ENCODE peak calls at places on chromosomes 16 and 17, in nine cellular contexts. R is fibroblast of lung, F is mucosa of descending colon, T is breast epithelium, L is stomach, B is heart left ventricle, S is thoracic aorta, U is ovary, N is prostate gland. H is an unnamed sample.

GRCh38 chr16:66652661-66653060 is 43.9 kb downstream of the CMTM4 start:
- DNase-seq in R (no peak), F (no peak), T (no peak), L (no peak), B (no peak), S (no peak), U (no peak), N (no peak), H (no peak)

GRCh38 chr17:42484304-42484703 is 25.6 kb downstream of the ATP6V0A1 start:
- DNase-seq in R (no peak), F (no peak), T (no peak), L (no peak), B (no peak), S (no peak), U (no peak), N (no peak), H (no peak)

GRCh38 chr17:49523706-49524472 is 28.8 kb downstream of the NGFR start:
- DNase-seq in R (no peak), F (no peak), T (peak; percentile 72), L (peak; percentile 79), B (no peak), S (no peak), U (no peak), N (peak; percentile 89), H (no peak)

GRCh38 chr17:193841-194806 is 12.7 kb upstream of the DOC2B start:
- DNase-seq in R (no peak), F (no peak), T (no peak), L (no peak), B (no peak), S (no peak), U (peak; percentile 52), N (no peak), H (no peak)

GRCh38 chr17:44655983-44656700 is at the start of gene MEIOC:
- DNase-seq in R (no peak), F (peak; percentile 19), T (no peak), L (no peak), B (no peak), S (no peak), U (no peak), N (no peak), H (no peak)

GRCh38 chr16:66166451-66166850 is 200.0 kb upstream of the CDH5 start:
- DNase-seq in R (peak; percentile 17), F (no peak), T (no peak), L (no peak), B (no peak), S (no peak), U (no peak), N (no peak), H (no peak)

GRCh38 chr16:85300451-85300968 is 188.2 kb upstream of the CIBAR2 start:
- DNase-seq in R (no peak), F (no peak), T (no peak), L (no peak), B (no peak), S (no peak), U (no peak), N (no peak), H (no peak)

GRCh38 chr16:11181889-11182279 is 74.1 kb downstream of the SOCS1 start:
- DNase-seq in R (peak; percentile 34), F (no peak), T (no peak), L (no peak), B (no peak), S (no peak), U (no peak), N (no peak), H (no peak)

GRCh38 chr17:31509095-31509804 is 117.8 kb downstream of the RAB11FIP4 start:
- DNase-seq in R (no peak), F (peak; percentile 20), T (no peak), L (no peak), B (no peak), S (no peak), U (no peak), N (no peak), H (no peak)

GRCh38 chr17:28041844-28042656 is 427 bp upstream of the NLK start:
- DNase-seq in R (no peak), F (no peak), T (no peak), L (no peak), B (no peak), S (no peak), U (no peak), N (no peak), H (no peak)

GRCh38 chr17:69870091-69870530 is 204.9 kb upstream of the KCNJ16 start:
- DNase-seq in R (no peak), F (no peak), T (no peak), L (no peak), B (no peak), S (no peak), U (no peak), N (no peak), H (peak; percentile 95)

GRCh38 chr17:44219636-44220210 is at the start of gene UBTF:
- DNase-seq in R (peak; percentile 61), F (peak; percentile 79), T (peak; percentile 56), L (peak; percentile 62), B (peak; percentile 84), S (no peak), U (peak; percentile 82), N (peak; percentile 59), H (no peak)

GRCh38 chr16:75264999-75265910 is 13.8 kb upstream of the BCAR1 start:
- DNase-seq in R (no peak), F (peak; percentile 82), T (no peak), L (peak; percentile 68), B (peak; percentile 65), S (no peak), U (peak; percentile 70), N (peak; percentile 53), H (no peak)

GRCh38 chr17:81396278-81396721 is 1.0 kb downstream of the BAHCC1 start:
- DNase-seq in R (no peak), F (peak; percentile 71), T (no peak), L (no peak), B (no peak), S (no peak), U (peak; percentile 73), N (no peak), H (no peak)
- H3K4me3 ChIP-seq in R (peak overlapping the region; percentile 56), F (peak overlapping the region; percentile 54), T (peak overlapping the region; percentile 82), L (peak overlapping the region; percentile 75), B (peak overlapping the region; percentile 85), S (peak overlapping the region; percentile 92), U (peak overlapping the region; percentile 75), N (peak overlapping the region; percentile 74), H (peak overlapping the region; percentile 57)

DNA sequence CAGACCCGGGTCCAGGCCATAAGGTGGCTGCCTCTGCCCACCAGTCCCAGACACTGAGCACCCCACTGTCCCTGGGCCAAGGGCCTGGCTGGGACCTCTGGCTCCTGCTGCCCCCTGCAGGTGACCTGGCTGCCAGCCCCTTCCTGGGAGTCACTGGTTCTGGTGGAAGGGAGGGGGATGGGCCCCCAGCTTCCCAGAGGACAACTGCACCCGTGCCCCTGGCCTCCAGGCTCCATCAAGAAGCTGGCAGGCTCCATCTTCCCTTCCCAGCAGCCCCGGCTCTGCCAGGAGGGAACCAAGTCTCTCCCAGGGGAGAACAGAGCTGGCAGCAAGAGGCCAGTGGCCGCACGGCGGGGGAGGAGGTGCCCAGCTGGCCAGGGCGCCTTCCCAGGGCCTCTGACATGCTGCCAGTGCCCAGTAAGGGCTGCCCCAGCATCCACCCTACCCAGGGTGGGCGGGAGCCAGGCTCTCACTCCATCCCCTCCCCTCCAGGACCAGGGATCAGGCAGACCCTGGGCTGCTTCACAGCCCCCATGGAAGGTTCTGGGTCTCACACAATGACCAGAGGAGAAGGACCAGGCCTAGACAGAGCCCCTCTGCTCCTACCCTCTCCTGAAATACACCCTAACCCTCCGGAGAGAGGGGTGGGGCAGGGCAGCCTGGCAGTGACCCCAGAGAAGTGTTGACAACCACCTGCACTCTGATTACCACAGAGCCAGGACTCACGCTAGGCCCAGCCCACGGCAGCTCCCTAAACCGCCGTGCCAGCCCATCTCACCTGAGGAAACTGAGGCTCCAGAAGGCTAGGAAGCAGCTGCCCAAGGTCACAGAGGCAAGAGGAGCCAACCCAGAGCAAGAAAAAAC is 3.6 kb downstream of the CLUH start:
- DNase-seq in R (peak; percentile 31), F (peak; percentile 60), T (no peak), L (peak; percentile 60), B (peak; percentile 84), S (no peak), U (peak; percentile 66), N (no peak), H (no peak)
- TF ChIP-seq CTCF in R (peak; percentile 23), F (no peak), T (peak; percentile 21), L (no peak), B (peak; percentile 69), S (peak; percentile 32), U (no peak), N (no peak), H (peak; percentile 58)

GRCh38 chr16:87178177-87178863 is 138.9 kb downstream of the C16orf95 start:
- DNase-seq in R (no peak), F (no peak), T (no peak), L (no peak), B (no peak), S (no peak), U (peak; percentile 50), N (no peak), H (no peak)

GRCh38 chr16:87177627-87178026 is 139.6 kb downstream of the C16orf95 start:
- DNase-seq in R (no peak), F (no peak), T (no peak), L (no peak), B (no peak), S (no peak), U (no peak), N (no peak), H (no peak)

GRCh38 chr16:87180069-87180468 is 137.1 kb downstream of the C16orf95 start:
- DNase-seq in R (no peak), F (no peak), T (no peak), L (no peak), B (no peak), S (no peak), U (no peak), N (no peak), H (no peak)

GRCh38 chr16:87176735-87177134 is 140.5 kb downstream of the C16orf95 start:
- DNase-seq in R (no peak), F (no peak), T (no peak), L (no peak), B (no peak), S (no peak), U (no peak), N (no peak), H (no peak)

DNA sequence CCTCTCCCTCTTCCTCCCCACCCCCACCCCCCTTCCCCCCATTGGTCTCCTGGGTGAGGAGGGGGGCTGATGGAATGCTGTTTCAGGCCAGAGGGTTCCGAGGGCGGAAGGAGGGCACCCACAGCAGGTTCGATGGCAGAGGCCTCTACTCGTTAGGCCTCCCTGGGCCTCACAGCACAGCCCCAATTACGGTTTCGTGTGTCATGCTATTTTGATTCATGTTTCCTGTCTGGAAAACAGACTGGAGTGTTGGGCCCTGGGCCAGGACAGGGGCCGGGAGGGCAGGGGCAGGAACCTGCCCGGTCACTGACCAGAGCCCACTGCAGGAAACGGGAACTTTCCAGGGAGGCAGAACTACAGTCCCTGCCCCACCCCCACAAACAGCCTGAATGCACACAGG is 138.2 kb downstream of the C16orf95 start:
- DNase-seq in R (peak; percentile 50), F (no peak), T (no peak), L (no peak), B (peak; percentile 60), S (peak; percentile 22), U (peak; percentile 50), N (no peak), H (no peak)
- H3K36me3 ChIP-seq in R (no peaks in the 10 kb centered on the region), F (no peaks in the 10 kb centered on the region), T (no peaks in the 10 kb centered on the region), L (no peaks in the 10 kb centered on the region), B (no peaks in the 10 kb centered on the region), S (no peaks in the 10 kb centered on the region), U (no peaks in the 10 kb centered on the region), N (no peaks in the 10 kb centered on the region), H (no peaks in the 10 kb centered on the region)

DNA sequence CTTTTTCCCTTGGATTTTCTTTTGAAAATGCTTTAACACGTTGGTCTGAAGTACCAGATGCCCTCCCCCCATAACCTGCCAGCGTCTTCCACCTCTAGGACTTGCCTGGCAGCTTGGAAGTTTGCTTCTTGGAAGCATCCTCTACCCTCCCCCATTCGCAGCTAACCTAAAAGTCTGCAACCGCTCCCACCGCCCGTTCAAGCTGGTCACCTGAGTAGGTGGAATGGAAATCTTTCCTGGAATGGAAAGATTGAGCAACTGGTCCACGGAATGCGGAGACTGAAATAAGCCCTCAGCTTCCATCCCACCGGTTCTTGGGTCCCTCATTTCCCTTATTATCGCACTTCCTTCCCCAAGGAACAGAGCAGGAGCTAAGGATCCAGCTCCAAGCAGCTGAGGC is 31.4 kb downstream of the HS3ST3B1 start:
- DNase-seq in R (no peak), F (no peak), T (no peak), L (no peak), B (no peak), S (no peak), U (no peak), N (no peak), H (no peak)
- H3K4me3 ChIP-seq in R (no peak overlapping the region), F (no peak overlapping the region), T (no peak overlapping the region), L (no peak overlapping the region), B (no peak overlapping the region), S (no peak overlapping the region), U (no peak overlapping the region), N (no peak overlapping the region), H (no peak overlapping the region)